ENCODE peak calls at places on chromosome 22, in ten cellular contexts. F is GM23248; K is Peyer's patch; E is HuH-7.5; Y is HuH-7; W is natural killer cell treated with Interleukin-12 subunit alpha and Interleukin-12 subunit beta and Interleukin-15 and Interleukin-18, amount 100 ng/mL, for 72 hours; A is G401; S is Ammon's horn; O is HFFc6; J is effector memory CD8-positive, alpha-beta T cell. P is an unnamed sample.

GRCh38 chr22:39292561-39293074 is 26.8 kb downstream of the RPL3 start:
- DNase-seq in S (peak), W (no peak), E (peak), O (peak), Y (peak), F (peak), K (peak), A (no peak), J (no peak), P (peak)

GRCh38 chr22:34886391-34886790 is 179.6 kb upstream of the ISX start:
- DNase-seq in J (no peak), F (no peak), K (no peak), A (no peak), Y (no peak), O (no peak), W (no peak), S (no peak), E (no peak), P (no peak)

GRCh38 chr22:36227396-36227795 is 11.9 kb downstream of the APOL2 start:
- DNase-seq in W (no peak), A (no peak), S (no peak), J (no peak), O (no peak), K (no peak), F (no peak), Y (no peak), E (no peak), P (no peak)

GRCh38 chr22:48568736-48569330 is 1258.8 kb downstream of the BRD1 start:
- DNase-seq in F (no peak), K (no peak), A (no peak), J (no peak), Y (no peak), S (peak), W (no peak), E (no peak), O (no peak), P (no peak)

GRCh38 chr22:34798605-34799004 is 267.4 kb upstream of the ISX start:
- DNase-seq in O (no peak), A (no peak), F (no peak), S (no peak), J (no peak), K (no peak), E (no peak), Y (no peak), W (no peak), P (no peak)

GRCh38 chr22:38325575-38325974 is 8.3 kb upstream of the CSNK1E start:
- DNase-seq in J (no peak), A (no peak), E (no peak), W (no peak), S (no peak), F (no peak), O (no peak), Y (no peak), K (no peak), P (no peak)

GRCh38 chr22:20550057-20550817 is 42.8 kb downstream of the MED15 start:
- DNase-seq in A (no peak), S (no peak), E (no peak), W (no peak), K (no peak), O (no peak), J (no peak), Y (no peak), F (peak), P (no peak)

GRCh38 chr22:31210830-31211503 is 1.1 kb upstream of the LIMK2 start:
- DNase-seq in W (no peak), A (no peak), Y (peak), F (no peak), E (no peak), J (no peak), S (no peak), O (peak), K (no peak), P (peak)

P was measured in endothelial cell.